ENCODE peak calls at places on chromosome 6, in five cellular contexts. U is NCI-H345, F is AG09309, T is left ventricle myocardium inferior, L is fibroblast of mammary gland. S is an unnamed sample.

GRCh38 chr6:4776967-4777925 is 1.0 kb downstream of the CDYL start:
- DNase-seq in U (no peak), F (no peak), T (no peak), L (peak; percentile 54), S (no peak)

GRCh38 chr6:111552241-111552744 is 53.4 kb downstream of the TRAF3IP2 start:
- DNase-seq in U (peak; percentile 99), F (peak; percentile 92), T (peak; percentile 61), L (peak; percentile 97), S (no peak)

GRCh38 chr6:9502991-9503761 is 911.7 kb downstream of the TFAP2A start:
- DNase-seq in U (no peak), F (no peak), T (no peak), L (peak; percentile 23), S (no peak)

GRCh38 chr6:25173951-25174474 is 105.2 kb upstream of the CARMIL1 start:
- DNase-seq in U (peak; percentile 15), F (peak; percentile 93), T (no peak), L (peak; percentile 98), S (no peak)

GRCh38 chr6:72553531-72554202 is 68.2 kb upstream of the KCNQ5 start:
- DNase-seq in U (peak; percentile 68), F (peak; percentile 61), T (no peak), L (peak; percentile 79), S (no peak)

GRCh38 chr6:56517155-56517745 is 125.4 kb downstream of the DST start:
- DNase-seq in U (no peak), F (no peak), T (no peak), L (peak; percentile 81), S (no peak)

GRCh38 chr6:54074591-54075195 is 36.5 kb upstream of the MLIP start:
- DNase-seq in U (no peak), F (no peak), T (peak; percentile 27), L (no peak), S (no peak)

GRCh38 chr6:72522735-72523141 is 99.1 kb upstream of the KCNQ5 start:
- DNase-seq in U (peak; percentile 88), F (no peak), T (no peak), L (no peak), S (no peak)

GRCh38 chr6:74277749-74278148 is 581.7 kb downstream of the CD109 start:
- DNase-seq in U (peak; percentile 23), F (no peak), T (no peak), L (no peak), S (no peak)

GRCh38 chr6:116530436-116530835 is 15.0 kb downstream of the TRAPPC3L start:
- DNase-seq in U (peak; percentile 51), F (no peak), T (no peak), L (no peak), S (no peak)

GRCh38 chr6:71277926-71278594 is 10.6 kb upstream of the OGFRL1 start:
- DNase-seq in U (no peak), F (no peak), T (no peak), L (no peak), S (no peak)

GRCh38 chr6:31540640-31541039 is 1.2 kb downstream of the DDX39B start:
- DNase-seq in U (no peak), F (no peak), T (no peak), L (no peak), S (no peak)

GRCh38 chr6:131660195-131660594 is 23.1 kb downstream of the ENPP3 start:
- DNase-seq in U (no peak), F (no peak), T (no peak), L (peak; percentile 65), S (no peak)

GRCh38 chr6:13445005-13445743 is 42.2 kb downstream of the GFOD1 start:
- DNase-seq in U (peak; percentile 57), F (no peak), T (peak; percentile 65), L (peak; percentile 47), S (no peak)

GRCh38 chr6:144265061-144265357 is 20.1 kb upstream of the UTRN start:
- DNase-seq in U (no peak), F (no peak), T (no peak), L (no peak), S (no peak)

GRCh38 chr6:115873901-115874300 is 186.8 kb downstream of the FRK start:
- DNase-seq in U (no peak), F (no peak), T (no peak), L (no peak), S (no peak)

GRCh38 chr6:29641430-29642213 is 8.6 kb upstream of the GABBR1 start:
- DNase-seq in U (no peak), F (no peak), T (no peak), L (no peak), S (no peak)

S was measured in stimulated activated CD4-positive, alpha-beta T cell treated with anti-CD3 and anti-CD28 coated beads, Interleukin-1b, Interleukin-23, amount 100 ng/mL, for 48 hours.